ENCODE peak calls at places on chromosome 22, in four cellular contexts. One of them, this sample, is unnamed.
A peak's percentile ranks its signal among the peaks of the same experiment; 100 is the strongest.

GRCh38 chr22:35318346-35319215 is 18.9 kb downstream of the TOM1 start:
- DNase-seq in psoas muscle: no peak
- DNase-seq in coronary artery: no peak
- DNase-seq in EH: no peak
- DNase-seq in this sample: no peak

GRCh38 chr22:18032455-18033101 is 8.2 kb upstream of the MICAL3 start:
- DNase-seq in psoas muscle: no peak
- DNase-seq in EH: peak; percentile 78
- DNase-seq in coronary artery: no peak
- DNase-seq in this sample: peak; percentile 47

GRCh38 chr22:29820941-29821789 is 16.9 kb downstream of the ASCC2 start:
- DNase-seq in psoas muscle: peak; percentile 61
- DNase-seq in coronary artery: peak; percentile 87
- DNase-seq in EH: peak; percentile 92
- DNase-seq in this sample: peak; percentile 98

GRCh38 chr22:46087816-46088277 is 62.5 kb upstream of the PPARA start:
- DNase-seq in psoas muscle: peak; percentile 96
- DNase-seq in EH: peak; percentile 94
- DNase-seq in coronary artery: peak; percentile 98
- DNase-seq in this sample: peak; percentile 97

GRCh38 chr22:46737105-46737975 is 712 bp downstream of the CERK start:
- DNase-seq in psoas muscle: peak; percentile 70
- DNase-seq in coronary artery: no peak
- DNase-seq in EH: peak; percentile 42
- DNase-seq in this sample: peak; percentile 55

GRCh38 chr22:19871845-19872778 is 17.4 kb upstream of the GNB1L start:
- DNase-seq in EH: no peak
- DNase-seq in psoas muscle: no peak
- DNase-seq in coronary artery: peak; percentile 68
- DNase-seq in this sample: no peak

GRCh38 chr22:31575190-31575589 is 78.9 kb downstream of the SFI1 start:
- DNase-seq in psoas muscle: no peak
- DNase-seq in coronary artery: no peak
- DNase-seq in EH: no peak
- DNase-seq in this sample: peak; percentile 40

GRCh38 chr22:36435516-36436415 is 45.7 kb downstream of the TXN2 start:
- DNase-seq in coronary artery: no peak
- DNase-seq in EH: no peak
- DNase-seq in psoas muscle: no peak
- DNase-seq in this sample: no peak

GRCh38 chr22:17919276-17920144 is 104.9 kb downstream of the MICAL3 start:
- DNase-seq in psoas muscle: no peak
- DNase-seq in EH: no peak
- DNase-seq in coronary artery: no peak
- DNase-seq in this sample: peak; percentile 33

GRCh38 chr22:28882545-28882877 is 861 bp upstream of the ZNRF3 start:
- DNase-seq in coronary artery: no peak
- DNase-seq in EH: peak; percentile 43
- DNase-seq in psoas muscle: no peak
- DNase-seq in this sample: peak; percentile 25

GRCh38 chr22:25404556-25404922 is 159.9 kb upstream of the GRK3 start:
- DNase-seq in psoas muscle: no peak
- DNase-seq in EH: no peak
- DNase-seq in coronary artery: no peak
- DNase-seq in this sample: no peak

GRCh38 chr22:50157976-50158375 is 12.6 kb upstream of the PANX2 start:
- DNase-seq in EH: no peak
- DNase-seq in coronary artery: no peak
- DNase-seq in psoas muscle: no peak
- DNase-seq in this sample: no peak

GRCh38 chr22:40200795-40201194 is 23.1 kb downstream of the TNRC6B start:
- DNase-seq in coronary artery: peak; percentile 41
- DNase-seq in psoas muscle: no peak
- DNase-seq in EH: no peak
- DNase-seq in this sample: no peak

GRCh38 chr22:29550005-29550404 is 3.6 kb downstream of the THOC5 start:
- DNase-seq in EH: no peak
- DNase-seq in coronary artery: no peak
- DNase-seq in psoas muscle: no peak
- DNase-seq in this sample: no peak

GRCh38 chr22:46655861-46656608 is 35.8 kb downstream of the GRAMD4 start:
- DNase-seq in psoas muscle: no peak
- DNase-seq in coronary artery: no peak
- DNase-seq in EH: no peak
- DNase-seq in this sample: no peak

GRCh38 chr22:50308597-50308935 is 1.1 kb upstream of the PLXNB2 start:
- DNase-seq in EH: peak; percentile 92
- DNase-seq in coronary artery: peak; percentile 91
- DNase-seq in psoas muscle: peak; percentile 90
- DNase-seq in this sample: peak; percentile 86

GRCh38 chr22:50700387-50701075 is 27.9 kb downstream of the SHANK3 start:
- DNase-seq in EH: no peak
- DNase-seq in coronary artery: no peak
- DNase-seq in psoas muscle: peak; percentile 44
- DNase-seq in this sample: no peak

GRCh38 chr22:42301742-42302102 is 31.3 kb upstream of the TCF20 start:
- DNase-seq in psoas muscle: no peak
- DNase-seq in EH: no peak
- DNase-seq in coronary artery: no peak
- DNase-seq in this sample: no peak

GRCh38 chr22:19880786-19881569 is 26.3 kb upstream of the GNB1L start:
- DNase-seq in psoas muscle: peak; percentile 68
- DNase-seq in coronary artery: peak; percentile 71
- DNase-seq in EH: peak; percentile 99
- DNase-seq in this sample: peak; percentile 93

GRCh38 chr22:42528591-42529307 is 9.2 kb upstream of the RRP7A start:
- DNase-seq in coronary artery: no peak
- DNase-seq in psoas muscle: no peak
- DNase-seq in EH: no peak
- DNase-seq in this sample: no peak

GRCh38 chr22:29784451-29785361 is 17.5 kb downstream of the UQCR10 start:
- DNase-seq in psoas muscle: no peak
- DNase-seq in EH: no peak
- DNase-seq in coronary artery: no peak
- DNase-seq in this sample: no peak

GRCh38 chr22:23503142-23503541 is 76.9 kb downstream of the IGLL1 start:
- DNase-seq in coronary artery: no peak
- DNase-seq in EH: no peak
- DNase-seq in psoas muscle: peak; percentile 12
- DNase-seq in this sample: no peak

GRCh38 chr22:29145321-29146072 is 60.2 kb upstream of the EMID1 start:
- DNase-seq in EH: no peak
- DNase-seq in psoas muscle: peak; percentile 92
- DNase-seq in coronary artery: peak; percentile 63
- DNase-seq in this sample: no peak

GRCh38 chr22:48627203-48627602 is 1200.5 kb downstream of the BRD1 start:
- DNase-seq in coronary artery: no peak
- DNase-seq in EH: no peak
- DNase-seq in psoas muscle: no peak
- DNase-seq in this sample: no peak

GRCh38 chr22:44574057-44574456 is 76.0 kb upstream of the RTL6 start:
- DNase-seq in psoas muscle: peak; percentile 54
- DNase-seq in EH: peak; percentile 78
- DNase-seq in coronary artery: no peak
- DNase-seq in this sample: peak; percentile 18

This sample was measured in fibroblast of villous mesenchyme.